ENCODE peak calls at places on chromosomes 5 and 9, in five cellular contexts. K is mesendoderm, Z is mesenchymal stem cell, T is H1, E is neuronal stem cell. J is an unnamed sample.

GRCh38 chr9:129932303-129933151 is 97.3 kb downstream of the USP20 start:
- DNase-seq in K (peak; percentile 25), Z (peak; percentile 31), T (no peak), E (no peak), J (peak; percentile 10)

GRCh38 chr9:14308751-14309140 is 5.2 kb downstream of the NFIB start:
- DNase-seq in K (no peak), Z (no peak), T (no peak), E (no peak), J (no peak)

GRCh38 chr9:108702681-108703080 is 153.1 kb downstream of the ACTL7B start:
- DNase-seq in K (no peak), Z (no peak), T (no peak), E (no peak), J (no peak)

GRCh38 chr9:1005043-1005667 is 28.7 kb downstream of the DMRT3 start:
- DNase-seq in K (peak; percentile 91), Z (peak; percentile 16), T (no peak), E (peak; percentile 50), J (peak; percentile 47)

GRCh38 chr5:140345919-140346347 is 470 bp downstream of the HBEGF start:
- DNase-seq in K (peak; percentile 75), Z (peak; percentile 72), T (no peak), E (no peak), J (peak; percentile 66)

GRCh38 chr5:138469540-138470321 is 4.5 kb downstream of the EGR1 start:
- DNase-seq in K (peak; percentile 65), Z (peak; percentile 98), T (no peak), E (no peak), J (peak; percentile 91)

GRCh38 chr9:70419546-70420266 is 5.2 kb upstream of the KLF9 start:
- DNase-seq in K (peak; percentile 87), Z (peak; percentile 99), T (peak; percentile 73), E (peak; percentile 58), J (peak; percentile 96)

GRCh38 chr9:81559741-81560140 is 129.6 kb downstream of the TLE1 start:
- DNase-seq in K (peak; percentile 88), Z (peak; percentile 96), T (no peak), E (no peak), J (peak; percentile 95)

GRCh38 chr5:65482727-65483473 is 1.2 kb upstream of the ADAMTS6 start:
- DNase-seq in K (peak; percentile 86), Z (peak; percentile 81), T (peak; percentile 46), E (no peak), J (peak; percentile 69)

GRCh38 chr5:73182282-73182681 is 9.3 kb downstream of the TMEM174 start:
- DNase-seq in K (no peak), Z (no peak), T (no peak), E (no peak), J (no peak)

GRCh38 chr5:15682566-15682965 is 182.6 kb downstream of the FBXL7 start:
- DNase-seq in K (no peak), Z (no peak), T (no peak), E (no peak), J (no peak)

GRCh38 chr9:97293207-97293721 is 14.2 kb upstream of the CCDC180 start:
- DNase-seq in K (peak; percentile 71), Z (peak; percentile 27), T (no peak), E (no peak), J (peak; percentile 27)

GRCh38 chr9:126114850-126115460 is 211.7 kb upstream of the MVB12B start:
- DNase-seq in K (no peak), Z (no peak), T (peak; percentile 10), E (no peak), J (no peak)

GRCh38 chr5:169804861-169805260 is 167.8 kb downstream of the DOCK2 start:
- DNase-seq in K (no peak), Z (peak; percentile 32), T (no peak), E (no peak), J (peak; percentile 90)

GRCh38 chr9:99154356-99154755 is 49.4 kb downstream of the TGFBR1 start:
- DNase-seq in K (no peak), Z (no peak), T (no peak), E (no peak), J (no peak)

GRCh38 chr5:176772271-176773210 is 37.8 kb upstream of the UNC5A start:
- DNase-seq in K (no peak), Z (no peak), T (peak; percentile 33), E (no peak), J (no peak)

GRCh38 chr9:132474253-132474652 is 64.2 kb downstream of the CFAP77 start:
- DNase-seq in K (no peak), Z (no peak), T (no peak), E (peak; percentile 84), J (peak; percentile 1)

GRCh38 chr5:59773286-59773685 is 120.2 kb downstream of the PDE4D start:
- DNase-seq in K (peak; percentile 48), Z (no peak), T (no peak), E (no peak), J (no peak)

GRCh38 chr5:9316041-9316440 is 229.8 kb downstream of the SEMA5A start:
- DNase-seq in K (no peak), Z (no peak), T (no peak), E (no peak), J (no peak)

GRCh38 chr5:58108507-58108906 is 351.4 kb downstream of the PLK2 start:
- DNase-seq in K (no peak), Z (no peak), T (no peak), E (no peak), J (no peak)

GRCh38 chr9:130466537-130467217 is 21.9 kb downstream of the ASS1 start:
- DNase-seq in K (no peak), Z (no peak), T (no peak), E (no peak), J (no peak)

GRCh38 chr5:150113047-150113744 is 26.8 kb upstream of the CSF1R start:
- DNase-seq in K (peak; percentile 75), Z (no peak), T (peak; percentile 52), E (no peak), J (no peak)

GRCh38 chr5:150114102-150114641 is 27.8 kb upstream of the CSF1R start:
- DNase-seq in K (peak; percentile 29), Z (no peak), T (peak; percentile 47), E (no peak), J (no peak)

GRCh38 chr5:150114773-150115408 is 28.5 kb upstream of the CSF1R start:
- DNase-seq in K (no peak), Z (no peak), T (peak; percentile 38), E (no peak), J (no peak)

GRCh38 chr5:150111121-150111520 is 24.8 kb upstream of the CSF1R start:
- DNase-seq in K (no peak), Z (no peak), T (no peak), E (no peak), J (no peak)

DNA sequence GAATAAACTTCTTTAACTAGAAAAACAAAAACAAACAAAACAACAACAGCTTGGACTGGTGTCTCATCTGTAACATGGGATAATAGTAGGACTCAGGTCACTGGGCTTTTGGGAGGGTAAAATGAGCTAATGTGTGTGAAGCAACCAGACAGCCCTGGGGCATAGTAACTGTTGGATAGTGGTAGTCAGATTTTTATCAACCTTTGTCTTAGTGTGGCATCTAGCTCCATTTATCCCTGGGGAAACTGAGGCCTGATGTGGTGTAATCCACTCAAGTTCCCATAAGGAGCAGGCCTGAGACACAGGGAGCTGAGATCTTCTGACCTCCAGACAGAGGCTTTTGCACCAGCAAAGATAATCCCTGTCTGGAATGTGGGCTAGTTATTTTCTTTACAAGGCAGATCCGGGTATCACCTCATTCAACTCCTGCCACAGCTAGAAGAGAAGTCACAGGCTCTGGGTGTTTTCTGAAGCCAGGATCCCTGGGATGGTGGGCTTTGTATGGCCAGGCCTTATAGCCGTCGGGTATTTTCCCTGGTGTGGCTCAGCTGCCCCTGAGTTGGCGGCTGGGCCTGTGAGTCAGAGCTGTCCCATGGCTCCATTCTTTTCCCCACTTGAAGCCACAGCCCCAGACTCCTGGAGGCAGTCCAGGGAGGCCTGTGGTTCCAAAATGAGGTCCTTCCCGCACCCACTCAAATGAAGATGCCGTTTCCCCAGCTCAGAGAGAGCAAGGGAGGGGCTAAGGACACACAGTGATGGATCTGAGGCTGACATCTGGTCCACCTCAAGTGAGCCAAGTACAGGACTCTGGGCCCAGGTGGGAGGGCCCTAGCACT is 26.1 kb upstream of the CSF1R start:
- DNase-seq in K (peak; percentile 58), Z (peak; percentile 89), T (peak; percentile 41), E (peak; percentile 48), J (peak; percentile 88)
- H2AK5ac ChIP-seq in K (no peak overlapping the region), Z (peak overlapping the region; percentile 7), T (no peak overlapping the region), E (peak overlapping the region; percentile 90), J (peak overlapping the region; percentile 76)

DNA sequence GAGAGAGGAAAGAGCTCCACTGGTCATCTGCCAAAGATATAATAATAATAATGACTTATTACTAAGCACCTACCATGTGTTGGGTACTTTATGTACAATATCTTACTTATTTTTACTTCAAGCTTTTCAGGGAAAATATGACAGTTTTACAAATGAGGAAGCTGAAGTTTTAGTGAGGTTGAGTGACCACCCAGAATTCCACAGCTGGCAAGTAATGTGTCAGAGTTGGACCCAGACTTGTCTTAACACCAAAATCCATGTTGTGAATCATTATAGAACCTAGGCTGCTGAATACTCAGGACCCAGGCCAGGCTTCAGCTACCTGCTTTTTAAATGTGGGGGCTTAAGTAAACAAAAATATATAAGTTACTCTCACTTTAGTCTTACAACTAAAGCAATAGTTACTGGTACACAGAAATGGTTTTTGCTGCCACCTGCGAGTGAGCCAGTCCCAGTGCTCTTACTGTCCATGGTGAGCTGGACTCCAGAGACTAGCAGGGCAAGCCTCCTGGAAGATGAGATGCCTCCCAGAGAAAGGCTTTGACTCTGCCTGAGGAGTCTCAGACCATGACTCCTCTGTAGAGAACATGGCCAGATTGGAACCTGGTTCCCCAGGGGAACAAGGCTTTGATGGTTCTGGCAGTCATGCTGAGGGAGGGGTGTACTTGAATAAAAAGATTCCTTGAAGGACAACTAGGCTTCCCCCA is 29.9 kb downstream of the RUSC2 start:
- DNase-seq in K (peak; percentile 16), Z (no peak), T (no peak), E (no peak), J (no peak)
- H2AK5ac ChIP-seq in K (peak overlapping the region; percentile 32), Z (peak overlapping the region; percentile 93), T (no peak overlapping the region), E (no peak overlapping the region), J (peak overlapping the region; percentile 100)

DNA sequence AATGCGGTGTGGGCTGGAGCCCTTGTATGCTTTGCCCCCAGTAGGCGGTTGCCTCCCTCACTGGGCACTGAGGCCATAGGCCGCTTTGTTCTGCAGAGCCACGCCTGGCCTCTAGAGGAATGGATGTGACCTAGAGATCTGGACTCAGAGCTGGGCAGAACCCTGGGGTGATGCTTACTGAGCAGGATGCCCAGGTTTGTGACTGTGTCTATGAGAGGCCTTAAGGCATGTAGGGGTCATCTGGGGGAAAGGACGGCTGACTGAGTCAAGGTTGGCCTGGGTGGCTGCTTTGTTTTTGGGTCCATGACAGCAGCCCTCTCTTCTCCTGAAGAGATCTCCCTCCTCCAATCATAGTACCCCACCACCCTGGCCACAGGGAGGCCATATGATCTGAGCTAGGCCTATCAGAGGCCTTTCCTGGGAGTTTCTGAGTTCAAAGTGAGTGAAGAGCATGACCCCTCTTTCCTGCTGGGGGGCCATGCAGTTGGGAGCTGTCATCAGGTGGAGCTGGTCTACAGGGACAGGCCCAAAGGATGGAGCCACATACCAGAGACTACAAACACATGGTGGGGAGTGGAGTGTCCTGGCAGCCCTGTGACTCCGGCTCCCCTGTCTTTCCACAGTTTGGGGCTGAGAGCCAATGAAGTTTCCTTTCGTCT is 165.5 kb downstream of the AUH start:
- DNase-seq in K (no peak), Z (no peak), T (no peak), E (no peak), J (no peak)
- H2AK5ac ChIP-seq in K (no peak overlapping the region), Z (peak overlapping the region; percentile 7), T (no peak overlapping the region), E (no peak overlapping the region), J (peak overlapping the region; percentile 99)

DNA sequence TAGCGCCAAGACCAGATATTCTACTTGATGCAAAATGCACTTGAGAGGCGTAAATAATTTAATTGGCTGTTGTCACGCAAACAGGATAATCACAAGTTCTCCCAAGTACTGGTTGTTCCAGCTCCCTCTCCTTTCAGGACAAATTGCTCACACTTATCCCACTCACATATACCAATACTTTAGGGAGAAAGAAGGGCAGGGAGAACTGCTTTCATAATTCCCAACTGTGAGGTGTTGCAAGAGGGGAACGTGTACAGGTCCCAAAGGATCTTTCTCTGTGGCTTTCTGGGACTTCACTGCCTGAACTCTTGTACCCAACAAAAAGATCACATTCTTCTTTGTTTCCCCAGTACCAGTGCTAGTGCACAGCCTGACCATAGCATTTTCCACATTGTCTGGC is 21.5 kb upstream of the TGFBI start:
- DNase-seq in K (no peak), Z (peak; percentile 79), T (no peak), E (no peak), J (no peak)
- H2AK5ac ChIP-seq in K (no peak overlapping the region), Z (peak overlapping the region; percentile 36), T (no peak overlapping the region), E (no peak overlapping the region), J (peak overlapping the region; percentile 28)

J was measured in IMR-90.